ENCODE peak calls at places on chromosomes 3 and 15, in ten cellular contexts. H is T-cell; A is type B pancreatic cell; M is AG09309; P is ELF-1; F is head of caudate nucleus; V is naive thymus-derived CD8-positive, alpha-beta T cell; O is CD4-positive, alpha-beta T cell; U is mucosa of gallbladder; E is effector memory CD4-positive, alpha-beta T cell. D is an unnamed sample.

GRCh38 chr3:126315916-126316514 is 41.2 kb downstream of the KLF15 start:
- DNase-seq in H (no peak), A (peak; percentile 57), M (no peak), P (no peak), F (no peak), V (no peak), O (no peak), U (peak; percentile 9), E (no peak), D (no peak)

GRCh38 chr3:177451940-177452484 is 254.7 kb upstream of the TBL1XR1 start:
- DNase-seq in H (no peak), A (no peak), M (no peak), P (no peak), F (no peak), V (no peak), O (no peak), U (no peak), E (no peak), D (no peak)

GRCh38 chr15:98722209-98722608 is 73.9 kb downstream of the IGF1R start:
- DNase-seq in H (no peak), A (no peak), M (no peak), P (no peak), F (no peak), V (no peak), O (no peak), U (no peak), E (no peak), D (no peak)

GRCh38 chr15:39447431-39447830 is 133.4 kb upstream of the THBS1 start:
- DNase-seq in H (no peak), A (no peak), M (no peak), P (no peak), F (no peak), V (no peak), O (no peak), U (no peak), E (no peak), D (no peak)

GRCh38 chr15:70856177-70856883 is 2.4 kb upstream of the LARP6 start:
- DNase-seq in H (no peak), A (no peak), M (no peak), P (no peak), F (no peak), V (no peak), O (no peak), U (no peak), E (no peak), D (no peak)

GRCh38 chr15:24054547-24055245 is 367.6 kb upstream of the NDN start:
- DNase-seq in H (no peak), A (no peak), M (no peak), P (no peak), F (no peak), V (no peak), O (no peak), U (peak; percentile 16), E (no peak), D (no peak)

GRCh38 chr3:147939425-147940196 is 530.4 kb downstream of the ZIC1 start:
- DNase-seq in H (no peak), A (no peak), M (no peak), P (no peak), F (peak; percentile 74), V (no peak), O (no peak), U (no peak), E (no peak), D (no peak)

GRCh38 chr3:127454968-127455367 is 135.6 kb downstream of the TPRA1 start:
- DNase-seq in H (no peak), A (no peak), M (no peak), P (no peak), F (no peak), V (no peak), O (no peak), U (no peak), E (no peak), D (no peak)

GRCh38 chr15:77440378-77440999 is 19.8 kb downstream of the HMG20A start:
- DNase-seq in H (no peak), A (no peak), M (no peak), P (no peak), F (no peak), V (no peak), O (no peak), U (no peak), E (no peak), D (no peak)

GRCh38 chr3:10950476-10951294 is 41.9 kb upstream of the SLC6A1 start:
- DNase-seq in H (no peak), A (no peak), M (peak; percentile 7), P (peak; percentile 44), F (peak; percentile 78), V (no peak), O (no peak), U (peak; percentile 41), E (no peak), D (no peak)

GRCh38 chr3:3200632-3201212 is 21.2 kb upstream of the CRBN start:
- DNase-seq in H (no peak), A (no peak), M (peak; percentile 35), P (peak; percentile 39), F (peak; percentile 65), V (peak; percentile 28), O (no peak), U (peak; percentile 45), E (no peak), D (no peak)

GRCh38 chr15:94480289-94480834 is 249.0 kb downstream of the MCTP2 start:
- DNase-seq in H (no peak), A (no peak), M (no peak), P (no peak), F (no peak), V (no peak), O (no peak), U (no peak), E (no peak), D (no peak)

GRCh38 chr3:193757457-193757856 is 164.4 kb downstream of the OPA1 start:
- DNase-seq in H (no peak), A (no peak), M (no peak), P (no peak), F (no peak), V (no peak), O (no peak), U (no peak), E (no peak), D (no peak)

GRCh38 chr15:74136584-74137543 is 6.5 kb downstream of the ISLR2 start:
- DNase-seq in H (no peak), A (no peak), M (no peak), P (no peak), F (no peak), V (no peak), O (no peak), U (no peak), E (no peak), D (no peak)

GRCh38 chr3:65778966-65779365 is 259.8 kb downstream of the MAGI1 start:
- DNase-seq in H (no peak), A (no peak), M (no peak), P (no peak), F (no peak), V (no peak), O (no peak), U (no peak), E (no peak), D (no peak)